ENCODE peak calls at places on chromosomes 4 and X, in four cellular contexts. P is hepatocyte, G is breast epithelium, V is A549. M is an unnamed sample.

GRCh38 chr4:6262847-6263487 is 6.7 kb upstream of the WFS1 start:
- DNase-seq in P (no peak), V (no peak), G (no peak), M (no peak)

GRCh38 chr4:129623233-129623632 is 527.3 kb downstream of the C4orf33 start:
- DNase-seq in P (no peak), G (no peak), V (no peak), M (no peak)

GRCh38 chr4:184937745-184938144 is 80.5 kb upstream of the HELT start:
- DNase-seq in V (no peak), G (no peak), P (peak), M (no peak)

GRCh38 chrX:28787206-28787605 is 200.0 kb downstream of the IL1RAPL1 start:
- DNase-seq in V (peak), P (peak), G (no peak), M (no peak)

GRCh38 chr4:39591290-39591689 is 47.4 kb downstream of the SMIM14 start:
- DNase-seq in P (no peak), V (peak), G (no peak), M (no peak)

GRCh38 chrX:54181196-54181953 is 1.7 kb downstream of the FAM120C start:
- DNase-seq in G (no peak), P (no peak), V (no peak), M (no peak)

GRCh38 chrX:47749185-47749967 is 87.3 kb upstream of the ZNF81 start:
- DNase-seq in P (no peak), V (no peak), G (no peak), M (no peak)

GRCh38 chrX:85619962-85620361 is 240.5 kb upstream of the POF1B start:
- DNase-seq in V (no peak), G (no peak), P (no peak), M (no peak)

GRCh38 chrX:132877954-132878536 is 80.4 kb downstream of the HS6ST2 start:
- DNase-seq in G (no peak), P (no peak), V (no peak), M (no peak)

GRCh38 chrX:46687619-46688018 is 71.3 kb downstream of the SLC9A7 start:
- DNase-seq in P (no peak), G (no peak), V (no peak), M (no peak)

GRCh38 chrX:71183341-71183740 is 38.7 kb downstream of the NLGN3 start:
- DNase-seq in G (no peak), P (no peak), V (no peak), M (no peak)

GRCh38 chrX:26050099-26050498 is 88.0 kb upstream of the MAGEB18 start:
- DNase-seq in P (no peak), G (no peak), V (no peak), M (no peak)

GRCh38 chrX:19535481-19535880 is 20.2 kb upstream of the MAP3K15 start:
- DNase-seq in V (peak), P (peak), G (no peak), M (no peak)
- TF ChIP-seq CTCF in V (peak), P (peak), G (no peak), M (no peak)

DNA sequence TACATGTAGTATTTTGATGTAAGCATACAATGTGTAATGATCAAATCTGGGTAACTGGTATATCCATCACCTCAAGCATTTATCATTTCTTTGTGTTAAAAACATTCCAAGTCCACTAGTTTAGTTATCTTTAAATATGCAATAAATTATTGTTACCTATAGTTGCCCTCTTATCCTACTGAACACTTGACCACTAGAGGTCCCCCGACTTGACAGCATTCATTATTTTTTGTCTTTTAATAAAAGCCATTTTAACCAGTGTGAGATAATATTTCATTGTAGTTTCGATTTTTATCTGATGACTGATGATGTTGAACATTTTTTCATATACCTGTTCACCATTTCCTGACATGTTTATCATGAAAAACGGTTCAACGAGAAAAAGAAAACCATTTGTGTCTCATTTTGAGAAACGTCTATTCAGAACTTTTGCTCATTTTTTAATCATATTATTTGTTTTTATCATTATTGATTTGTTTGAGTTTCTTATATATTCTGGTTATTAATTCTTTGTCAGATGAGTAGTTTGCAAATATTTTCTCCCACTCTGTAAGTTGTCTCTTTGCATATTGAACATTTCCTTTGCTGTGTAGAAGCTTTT is 199.0 kb upstream of the CXXC4 start:
- DNase-seq in G (no peak), P (no peak), V (peak), M (no peak)
- TF ChIP-seq CTCF in G (no peak), P (peak), V (peak), M (no peak)

GRCh38 chrX:23035493-23035892 is 35.7 kb downstream of the DDX53 start:
- DNase-seq in V (peak), P (no peak), G (no peak), M (no peak)
- TF ChIP-seq CTCF in V (no peak), P (no peak), G (no peak), M (no peak)

GRCh38 chr4:7334521-7335275 is 100.0 kb downstream of the PSAPL1 start:
- DNase-seq in V (no peak), G (no peak), P (no peak), M (no peak)

GRCh38 chr4:7337196-7338058 is 97.3 kb downstream of the PSAPL1 start:
- DNase-seq in V (no peak), G (no peak), P (no peak), M (no peak)

GRCh38 chr4:7336732-7337131 is 98.0 kb downstream of the PSAPL1 start:
- DNase-seq in V (no peak), G (no peak), P (no peak), M (no peak)

GRCh38 chr4:7335363-7336066 is 99.2 kb downstream of the PSAPL1 start:
- DNase-seq in V (peak), G (no peak), P (peak), M (no peak)

DNA sequence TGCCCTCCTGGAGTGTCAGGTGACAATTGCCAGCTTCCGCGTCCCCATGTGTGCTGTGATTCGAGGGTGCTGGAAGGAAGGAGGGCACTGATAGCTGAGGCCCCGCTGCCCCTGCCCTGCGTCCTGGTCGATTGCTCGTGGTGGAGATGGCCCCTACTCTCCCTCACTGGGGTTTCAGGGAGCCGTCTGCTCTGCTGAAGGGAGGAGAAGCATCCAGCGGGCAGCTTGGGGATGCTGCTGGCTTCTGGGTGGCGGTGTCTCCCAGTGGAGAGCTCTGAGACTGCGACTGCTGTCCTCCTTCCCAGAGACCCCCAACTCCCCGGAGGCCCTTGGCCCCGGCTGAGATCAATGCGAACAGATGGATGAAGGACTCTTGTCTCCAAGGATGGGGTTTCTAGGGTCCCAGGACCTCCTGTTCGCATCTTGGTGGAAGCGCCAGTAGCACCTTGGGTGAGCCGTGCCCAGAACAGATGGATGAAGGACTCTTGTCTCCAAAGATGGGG is 98.6 kb downstream of the PSAPL1 start:
- DNase-seq in V (no peak), P (no peak), G (no peak), M (no peak)
- TF ChIP-seq CTCF in V (no peak), P (no peak), G (no peak), M (no peak)

GRCh38 chrX:107715331-107716044 is 60.1 kb downstream of the TSC22D3 start:
- DNase-seq in P (no peak), G (no peak), V (no peak), M (no peak)

GRCh38 chrX:107712231-107713204 is 63.1 kb downstream of the TSC22D3 start:
- DNase-seq in V (no peak), G (no peak), P (peak), M (no peak)

GRCh38 chrX:107713205-107714195 is 62.1 kb downstream of the TSC22D3 start:
- DNase-seq in V (no peak), P (no peak), G (no peak), M (no peak)

GRCh38 chrX:107716045-107716684 is 59.4 kb downstream of the TSC22D3 start:
- DNase-seq in G (no peak), P (peak), V (no peak), M (no peak)

GRCh38 chrX:107714196-107714811 is 61.3 kb downstream of the TSC22D3 start:
- DNase-seq in G (no peak), V (no peak), P (no peak), M (no peak)
- TF ChIP-seq CTCF in G (no peak), V (no peak), P (no peak), M (no peak)

DNA sequence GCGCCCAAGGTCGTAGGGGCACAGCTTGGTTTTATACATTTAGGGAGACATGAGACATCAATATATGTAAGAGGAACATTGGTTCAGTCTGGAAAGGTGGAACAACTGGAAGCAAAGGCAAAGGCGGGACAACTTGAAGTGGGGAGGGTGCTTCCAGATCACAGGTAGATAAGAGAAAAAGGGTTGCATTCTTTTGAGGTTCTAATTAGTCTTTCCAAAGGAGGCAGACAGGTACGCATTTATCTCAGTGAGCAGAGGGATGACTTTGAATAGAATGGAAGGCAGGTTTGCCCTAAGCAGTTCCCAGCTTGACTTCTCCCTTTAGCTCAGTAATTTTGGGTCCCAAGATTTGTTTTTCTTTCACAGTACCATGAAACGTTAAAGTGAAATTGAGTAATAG is 223.2 kb downstream of the FAM47A start:
- DNase-seq in V (no peak), P (no peak), G (no peak), M (no peak)
- TF ChIP-seq CTCF in V (no peak), P (no peak), G (no peak), M (no peak)

DNA sequence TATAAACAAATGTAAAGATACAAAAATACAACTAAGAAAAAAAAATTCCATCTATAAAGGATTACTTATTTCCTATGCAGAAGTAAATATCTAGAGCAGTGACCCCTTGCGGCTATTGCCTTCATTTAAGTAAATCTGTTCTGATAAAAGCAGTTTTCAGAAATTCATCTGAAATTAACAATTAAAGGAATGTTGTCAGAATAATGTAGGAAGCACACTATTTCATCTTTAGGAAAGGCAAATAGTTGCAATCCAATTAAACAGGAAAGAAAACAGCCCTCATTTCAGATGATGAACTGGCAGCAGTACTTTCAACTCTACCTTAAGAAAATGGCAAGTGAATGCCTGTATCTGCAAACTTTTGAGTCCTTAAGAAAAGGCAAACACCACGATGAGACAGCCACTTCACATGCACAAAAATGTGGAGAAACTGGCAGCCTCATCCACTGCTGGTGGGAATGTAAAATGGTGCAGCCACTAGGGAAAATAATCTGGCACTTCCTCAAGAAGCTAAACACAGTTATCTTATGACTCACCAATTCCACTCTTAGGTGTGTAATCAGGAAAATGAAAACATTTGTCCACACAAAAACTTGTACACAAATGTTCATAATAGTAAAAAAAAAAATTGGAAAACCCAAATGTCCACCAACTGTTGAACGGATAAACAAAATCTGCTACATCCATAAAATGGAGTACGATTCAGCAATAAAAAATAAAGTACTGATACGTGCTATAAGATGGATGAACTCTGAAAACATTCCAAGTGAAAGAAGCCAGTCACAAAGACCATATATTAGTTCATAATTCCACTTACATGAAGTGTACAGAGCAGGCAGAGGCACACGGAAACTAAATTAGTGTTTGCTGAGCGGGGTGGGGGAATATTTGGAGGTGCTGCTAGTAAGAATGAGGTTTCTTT is 2.0 kb upstream of the THAP9 start:
- DNase-seq in V (peak), P (peak), G (no peak), M (no peak)
- TF ChIP-seq CTCF in V (peak), P (peak), G (peak), M (no peak)

GRCh38 chr4:73312967-73313366 is 54.4 kb upstream of the ANKRD17 start:
- DNase-seq in P (no peak), V (no peak), G (no peak), M (no peak)

GRCh38 chr4:73309211-73309610 is 50.6 kb upstream of the ANKRD17 start:
- DNase-seq in G (no peak), V (no peak), P (no peak), M (no peak)

GRCh38 chr4:73303711-73304110 is 45.1 kb upstream of the ANKRD17 start:
- DNase-seq in G (no peak), V (no peak), P (no peak), M (no peak)

GRCh38 chr4:73311428-73311827 is 52.8 kb upstream of the ANKRD17 start:
- DNase-seq in P (peak), V (peak), G (no peak), M (no peak)

GRCh38 chr4:73308286-73308685 is 49.7 kb upstream of the ANKRD17 start:
- DNase-seq in V (peak), P (peak), G (no peak), M (no peak)
- TF ChIP-seq CTCF in V (peak), P (peak), G (no peak), M (no peak)

DNA sequence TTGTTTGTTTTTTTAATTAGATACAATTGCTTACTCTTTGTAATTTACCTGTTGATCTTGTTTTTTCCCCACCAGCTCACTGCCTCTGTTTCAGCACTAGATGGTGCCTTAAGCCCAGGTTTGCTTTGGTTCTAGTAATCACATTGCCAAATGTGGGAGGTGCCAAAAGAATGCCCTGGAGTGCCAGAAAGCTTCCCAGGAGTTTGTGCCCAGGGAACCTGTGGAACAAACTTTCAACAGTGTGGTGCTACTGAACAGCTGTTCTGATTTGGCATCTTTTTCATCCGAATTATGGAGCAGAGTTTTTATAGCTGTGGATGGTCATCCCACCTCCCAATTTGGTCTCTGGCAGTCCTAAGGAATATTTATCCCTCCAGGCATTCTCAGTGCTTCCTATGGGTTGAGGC is 1000.7 kb downstream of the STIM2 start:
- DNase-seq in G (no peak), V (peak), P (peak), M (no peak)
- TF ChIP-seq CTCF in G (peak), V (peak), P (peak), M (no peak)

DNA sequence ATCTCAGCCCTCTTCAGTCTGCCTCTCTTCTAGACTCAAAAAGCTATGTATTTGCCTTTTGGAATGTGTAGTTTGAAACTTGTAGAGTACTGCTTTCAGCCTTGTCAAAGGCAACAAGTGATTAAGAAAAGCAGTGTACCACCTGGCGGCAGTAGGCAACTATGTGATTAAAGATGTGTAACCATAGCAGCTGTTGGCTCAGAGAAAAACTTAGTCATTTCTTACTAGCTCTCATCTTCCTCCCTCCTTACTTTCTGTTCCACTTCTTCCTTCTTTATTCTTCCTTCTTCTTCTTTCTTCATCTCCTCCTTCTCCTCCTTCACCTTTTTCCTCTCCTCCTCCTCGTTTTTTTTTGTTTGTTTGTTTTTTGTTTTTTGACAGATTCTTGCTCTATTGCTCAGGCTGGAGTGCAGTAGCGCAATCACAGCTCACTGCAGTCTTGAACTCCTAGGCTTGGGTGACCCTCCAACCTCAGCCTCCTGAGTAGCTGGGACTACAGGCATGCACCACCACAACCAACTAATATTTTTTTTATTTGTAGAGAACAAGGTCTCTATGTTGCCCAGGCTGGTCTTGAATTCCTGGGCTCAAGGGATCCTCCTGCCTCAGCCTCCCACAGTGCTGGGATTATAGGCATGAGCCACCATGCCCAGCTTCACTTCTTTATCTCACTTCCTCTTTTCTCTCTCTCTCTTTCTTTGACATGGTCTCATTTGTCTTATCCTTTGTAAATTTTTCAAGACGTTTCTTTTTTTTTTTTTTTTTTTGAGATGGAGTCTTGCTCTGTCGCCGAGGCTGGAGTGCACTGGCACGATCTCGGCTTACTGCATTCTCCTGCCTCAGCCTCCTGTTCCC is 32.6 kb downstream of the ABHD18 start:
- DNase-seq in V (peak), P (no peak), G (no peak), M (no peak)
- TF ChIP-seq CTCF in V (peak), P (no peak), G (no peak), M (no peak)